ENCODE peak calls at places on chromosomes 2 and 18, in seven cellular contexts. T is SK-N-SH, Y is colonic mucosa, M is A549, K is glutamatergic neuron, I is fibroblast of pulmonary artery, E is astrocyte of the spinal cord. W is an unnamed sample.

GRCh38 chr2:107542314-107542740 is 284.4 kb upstream of the RGPD4 start:
- DNase-seq in T (no peak), Y (no peak), M (no peak), K (peak; percentile 31), I (no peak), E (peak; percentile 3), W (no peak)

GRCh38 chr2:10961490-10961875 is 49.7 kb downstream of the KCNF1 start:
- DNase-seq in T (no peak), Y (no peak), M (no peak), K (no peak), I (no peak), E (no peak), W (no peak)

GRCh38 chr2:137345994-137346393 is 580.6 kb downstream of the THSD7B start:
- DNase-seq in T (no peak), Y (no peak), M (no peak), K (no peak), I (no peak), E (no peak), W (no peak)

GRCh38 chr2:190887089-190887488 is 6.5 kb downstream of the GLS start:
- DNase-seq in T (no peak), Y (no peak), M (peak; percentile 7), K (no peak), I (no peak), E (no peak), W (no peak)

GRCh38 chr18:63131106-63131943 is 188.2 kb downstream of the BCL2 start:
- DNase-seq in T (peak; percentile 53), Y (peak; percentile 81), M (peak; percentile 16), K (no peak), I (peak; percentile 77), E (peak; percentile 70), W (peak; percentile 16)

GRCh38 chr2:64599469-64599868 is 54.2 kb downstream of the SERTAD2 start:
- DNase-seq in T (no peak), Y (peak; percentile 77), M (no peak), K (no peak), I (no peak), E (no peak), W (no peak)

GRCh38 chr18:64409511-64409910 is 260.6 kb upstream of the LINC00305 start:
- DNase-seq in T (no peak), Y (no peak), M (no peak), K (no peak), I (peak; percentile 8), E (peak; percentile 16), W (no peak)

GRCh38 chr2:61538920-61539559 is 884 bp upstream of the XPO1 start:
- DNase-seq in T (peak; percentile 8), Y (peak; percentile 39), M (no peak), K (no peak), I (peak; percentile 36), E (peak; percentile 41), W (no peak)

GRCh38 chr2:71256421-71256820 is 29.5 kb upstream of the PAIP2B start:
- DNase-seq in T (no peak), Y (no peak), M (no peak), K (no peak), I (no peak), E (no peak), W (no peak)

GRCh38 chr2:122307772-122308171 is 552.3 kb downstream of the TSN start:
- DNase-seq in T (no peak), Y (no peak), M (no peak), K (no peak), I (no peak), E (no peak), W (no peak)

GRCh38 chr18:48868468-48869466 is 82.0 kb downstream of the SMAD7 start:
- DNase-seq in T (no peak), Y (no peak), M (no peak), K (peak; percentile 12), I (no peak), E (no peak), W (no peak)

GRCh38 chr2:130786076-130786475 is 30.7 kb downstream of the AMER3 start:
- DNase-seq in T (no peak), Y (no peak), M (no peak), K (no peak), I (no peak), E (no peak), W (no peak)

GRCh38 chr2:68023904-68024303 is 38.9 kb downstream of the C1D start:
- DNase-seq in T (no peak), Y (no peak), M (no peak), K (no peak), I (no peak), E (no peak), W (no peak)

GRCh38 chr18:25876334-25876979 is 214.0 kb downstream of the SS18 start:
- DNase-seq in T (peak; percentile 34), Y (peak; percentile 37), M (no peak), K (no peak), I (no peak), E (no peak), W (no peak)

GRCh38 chr2:173296235-173296634 is 58.4 kb upstream of the CDCA7 start:
- DNase-seq in T (no peak), Y (no peak), M (no peak), K (no peak), I (no peak), E (no peak), W (no peak)

GRCh38 chr2:132255714-132256113 is 94.0 kb upstream of the ANKRD30BL start:
- DNase-seq in T (no peak), Y (no peak), M (no peak), K (no peak), I (no peak), E (no peak), W (no peak)

GRCh38 chr2:20147351-20147750 is 77.6 kb downstream of the SDC1 start:
- DNase-seq in T (no peak), Y (no peak), M (no peak), K (no peak), I (no peak), E (no peak), W (no peak)

GRCh38 chr2:106292627-106293026 is 98.5 kb upstream of the UXS1 start:
- DNase-seq in T (no peak), Y (no peak), M (no peak), K (no peak), I (no peak), E (no peak), W (no peak)

GRCh38 chr18:43563780-43564179 is 286.5 kb upstream of the SYT4 start:
- DNase-seq in T (peak; percentile 40), Y (no peak), M (no peak), K (no peak), I (peak; percentile 59), E (peak; percentile 48), W (no peak)

GRCh38 chr2:120436885-120437603 is 91.1 kb downstream of the INHBB start:
- DNase-seq in T (peak; percentile 66), Y (peak; percentile 39), M (peak; percentile 72), K (peak; percentile 46), I (peak; percentile 25), E (peak; percentile 12), W (no peak)

GRCh38 chr2:112836695-112837117 is at the start of gene IL1B:
- DNase-seq in T (no peak), Y (no peak), M (no peak), K (no peak), I (peak; percentile 97), E (peak; percentile 39), W (peak; percentile 23)

GRCh38 chr2:239324456-239324855 is 76.4 kb downstream of the HDAC4 start:
- DNase-seq in T (peak; percentile 12), Y (no peak), M (no peak), K (no peak), I (no peak), E (no peak), W (no peak)

DNA sequence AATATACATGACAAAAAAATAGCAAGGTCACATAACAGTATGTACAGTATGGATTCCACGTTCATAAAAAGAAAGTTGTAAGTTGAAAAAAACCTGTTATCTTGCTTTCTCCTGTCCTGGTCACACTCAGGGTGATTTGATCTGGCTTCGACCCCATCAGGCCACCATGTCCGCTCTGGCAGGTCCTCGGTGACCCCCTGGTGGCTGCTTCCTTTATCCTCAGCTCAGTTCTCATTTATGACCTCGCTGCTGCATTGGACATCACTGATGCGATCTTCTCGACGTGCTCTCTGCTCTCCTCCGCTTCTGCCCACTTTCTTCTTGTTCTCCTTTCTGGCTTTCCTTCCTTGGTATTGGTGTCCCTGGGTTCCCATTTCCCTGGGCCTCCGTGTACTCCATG is 29.7 kb downstream of the DGKD start:
- DNase-seq in T (peak; percentile 55), Y (no peak), M (no peak), K (peak; percentile 48), I (no peak), E (no peak), W (no peak)
- TF ChIP-seq CTCF in T (no peak), Y (no peak), M (no peak), K (no peak), I (no peak), E (no peak), W (peak; percentile 5)

DNA sequence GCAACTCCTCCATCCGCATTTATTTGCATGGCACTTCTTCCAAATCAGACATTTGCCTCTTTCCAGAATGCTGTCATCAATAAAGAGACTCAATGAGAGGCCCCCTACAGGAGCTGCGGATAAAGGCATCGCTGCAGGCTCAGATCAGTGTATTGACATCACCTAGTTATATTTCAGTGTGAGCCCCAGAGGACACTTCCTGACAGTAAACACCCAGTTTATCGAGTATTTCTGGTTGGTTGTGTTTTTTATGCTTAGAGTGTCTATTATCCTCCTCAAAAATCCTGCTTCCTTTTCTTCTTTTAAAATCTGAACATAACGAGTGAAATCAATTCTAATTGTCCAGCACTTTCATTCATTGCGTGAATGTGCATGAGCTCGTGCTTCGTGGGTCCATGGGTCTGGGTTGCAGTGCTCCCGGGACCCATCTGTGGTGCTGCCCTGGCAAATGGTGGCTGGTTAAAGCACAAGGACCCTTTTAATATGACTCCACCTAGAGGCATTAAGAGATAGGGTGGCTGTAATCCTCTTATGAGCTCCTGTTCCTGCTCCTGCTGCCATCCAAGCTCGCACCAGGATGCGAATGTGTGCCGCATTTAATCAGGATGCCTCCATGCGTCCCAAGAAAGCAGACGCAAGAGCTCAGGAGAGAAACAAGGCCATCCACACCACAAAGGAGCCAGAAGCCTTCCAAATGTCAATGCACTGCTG is 38.9 kb downstream of the NRP2 start:
- DNase-seq in T (no peak), Y (no peak), M (no peak), K (peak; percentile 58), I (no peak), E (no peak), W (no peak)
- TF ChIP-seq CTCF in T (peak; percentile 52), Y (no peak), M (peak; percentile 18), K (peak; percentile 74), I (peak; percentile 26), E (peak; percentile 57), W (peak; percentile 47)

DNA sequence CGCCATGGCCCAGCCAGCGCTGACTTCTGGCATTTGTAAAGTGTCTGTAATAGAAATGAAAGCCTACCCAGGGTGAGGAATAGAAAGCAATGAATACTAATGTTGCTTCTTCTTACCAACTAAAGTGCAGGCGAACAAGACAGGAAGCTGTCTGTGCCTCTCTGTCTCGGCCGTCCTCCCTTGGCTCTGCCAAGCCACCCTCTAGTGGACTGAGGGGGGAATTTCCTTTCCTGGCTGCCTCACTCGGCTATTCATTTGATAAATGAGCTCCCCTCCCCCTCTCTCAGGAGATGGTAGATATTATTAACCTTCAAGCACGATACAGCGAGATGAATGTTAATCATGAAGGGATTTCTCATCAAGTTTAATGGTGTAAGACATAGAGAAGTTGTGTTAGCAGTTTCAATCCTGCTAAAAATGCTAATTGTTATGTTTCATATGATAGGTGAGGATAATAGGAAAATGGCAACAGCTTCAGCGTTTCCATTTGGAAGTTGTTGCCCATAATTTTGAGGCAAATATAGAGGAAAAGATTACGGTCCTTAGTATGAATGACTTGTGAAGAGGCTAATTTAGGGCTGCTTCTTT is 384.7 kb downstream of the MTX2 start:
- DNase-seq in T (peak; percentile 61), Y (peak; percentile 60), M (peak; percentile 44), K (peak; percentile 80), I (peak; percentile 64), E (peak; percentile 75), W (peak; percentile 4)
- TF ChIP-seq CTCF in T (peak; percentile 75), Y (peak; percentile 73), M (peak; percentile 53), K (peak; percentile 83), I (peak; percentile 78), E (peak; percentile 82), W (peak; percentile 75)

GRCh38 chr2:46298522-46299351 is 1.5 kb downstream of the EPAS1 start:
- DNase-seq in T (peak; percentile 88), Y (peak; percentile 73), M (peak; percentile 72), K (peak; percentile 48), I (peak; percentile 73), E (peak; percentile 31), W (no peak)
- TF ChIP-seq CTCF in T (peak; percentile 53), Y (no peak), M (peak; percentile 41), K (no peak), I (peak; percentile 20), E (peak; percentile 39), W (peak; percentile 32)